ENCODE peak calls at places on chromosomes 12 and 14, in seven cellular contexts. S, M, O, N, P, F and T are unnamed samples. For H3K4me1, the result is how much of the 10 kb centered on the place peaks cover.

GRCh38 chr14:105881021-105881930 is 354.9 kb downstream of the TMEM121 start:
- DNase-seq in O (no peak), M (peak), F (peak), N (no peak), P (peak), S (peak), T (peak)

GRCh38 chr12:65825573-65826512 is 1.6 kb downstream of the HMGA2 start:
- DNase-seq in N (no peak), S (no peak), P (peak), O (no peak), F (peak), M (peak), T (peak)

GRCh38 chr12:6822461-6823135 is 977 bp downstream of the GPR162 start:
- DNase-seq in O (no peak), N (no peak), P (no peak), F (no peak), M (no peak), S (no peak), T (no peak)

GRCh38 chr14:104280085-104280901 is 141.9 kb downstream of the KIF26A start:
- DNase-seq in S (no peak), M (peak), F (no peak), P (peak), O (no peak), N (no peak), T (peak)

GRCh38 chr12:5078423-5078822 is 34.7 kb downstream of the KCNA5 start:
- DNase-seq in N (no peak), F (peak), M (peak), O (no peak), P (peak), S (peak), T (no peak)

GRCh38 chr12:125276567-125276966 is 211.3 kb downstream of the AACS start:
- DNase-seq in M (no peak), N (no peak), P (no peak), S (no peak), O (no peak), F (no peak), T (no peak)

GRCh38 chr14:49892301-49892635 is 614 bp upstream of the ARF6 start:
- DNase-seq in M (no peak), N (no peak), O (no peak), P (peak), F (no peak), S (peak), T (no peak)

GRCh38 chr14:50669441-50669986 is 1.4 kb upstream of the SAV1 start:
- DNase-seq in S (no peak), F (no peak), P (no peak), N (no peak), M (no peak), O (no peak), T (no peak)

GRCh38 chr14:89533761-89534160 is 116.7 kb upstream of the FOXN3 start:
- DNase-seq in P (no peak), S (no peak), N (no peak), M (no peak), F (no peak), O (no peak), T (no peak)

GRCh38 chr14:102795060-102795925 is 18.0 kb downstream of the TRAF3 start:
- DNase-seq in P (peak), M (no peak), N (no peak), O (peak), S (peak), F (no peak), T (peak)

GRCh38 chr14:59126714-59127436 is 61.6 kb upstream of the DAAM1 start:
- DNase-seq in P (peak), O (no peak), N (peak), S (no peak), F (no peak), M (no peak), T (no peak)

GRCh38 chr12:85664429-85664828 is 171.8 kb downstream of the RASSF9 start:
- DNase-seq in M (no peak), N (no peak), S (no peak), O (no peak), F (no peak), P (no peak), T (no peak)

GRCh38 chr12:79156846-79157463 is 292.4 kb downstream of the SYT1 start:
- DNase-seq in P (no peak), O (no peak), M (no peak), N (no peak), S (no peak), F (no peak), T (no peak)

GRCh38 chr14:68977741-68978549 is 1.2 kb downstream of the ACTN1 start:
- DNase-seq in M (peak), S (peak), P (peak), F (peak), N (no peak), O (no peak), T (peak)

GRCh38 chr14:79051009-79051710 is 881.0 kb downstream of the NRXN3 start:
- DNase-seq in S (no peak), N (no peak), O (no peak), M (no peak), F (no peak), P (no peak), T (no peak)

GRCh38 chr12:4119157-4119761 is 154.3 kb upstream of the CCND2 start:
- DNase-seq in F (no peak), O (no peak), P (no peak), N (no peak), S (no peak), M (no peak), T (no peak)

GRCh38 chr14:92173668-92174067 is 51.9 kb downstream of the CPSF2 start:
- DNase-seq in P (no peak), M (no peak), N (peak), O (no peak), F (no peak), S (no peak), T (no peak)

GRCh38 chr12:88726806-88727722 is 146.8 kb upstream of the KITLG start:
- DNase-seq in S (no peak), P (no peak), M (no peak), N (no peak), O (no peak), F (no peak), T (no peak)

GRCh38 chr12:69660164-69660863 is 38.8 kb downstream of the BEST3 start:
- DNase-seq in M (no peak), O (no peak), S (no peak), N (no peak), F (no peak), P (no peak), T (no peak)

GRCh38 chr14:94543450-94544123 is 17.7 kb upstream of the SERPINA4 start:
- DNase-seq in S (no peak), P (peak), N (no peak), M (no peak), O (no peak), F (no peak), T (no peak)

GRCh38 chr12:126389215-126389841 is 1324.1 kb downstream of the AACS start:
- DNase-seq in P (no peak), F (no peak), M (no peak), O (no peak), N (no peak), S (no peak), T (no peak)

GRCh38 chr12:111424189-111424792 is 18.6 kb downstream of the SH2B3 start:
- DNase-seq in M (no peak), P (no peak), S (no peak), F (no peak), O (no peak), N (no peak), T (no peak)

GRCh38 chr14:65287264-65288131 is 125.0 kb upstream of the FUT8 start:
- DNase-seq in M (no peak), O (no peak), P (no peak), F (no peak), S (no peak), N (no peak), T (no peak)

GRCh38 chr12:123363743-123364531 is 710 bp downstream of the SBNO1 start:
- DNase-seq in F (peak), S (no peak), M (peak), O (no peak), N (no peak), P (peak), T (peak)

GRCh38 chr12:132276720-132277373 is 52.5 kb downstream of the GALNT9 start:
- DNase-seq in F (no peak), O (no peak), P (no peak), N (no peak), S (no peak), M (no peak), T (no peak)

GRCh38 chr12:6470375-6471163 is at the start of gene VAMP1:
- DNase-seq in M (peak), S (peak), O (peak), N (peak), P (peak), F (peak), T (peak)

GRCh38 chr14:100155881-100156645 is 3.4 kb downstream of the DEGS2 start:
- DNase-seq in N (no peak), S (no peak), F (no peak), M (no peak), P (peak), O (no peak), T (no peak)

GRCh38 chr12:117073611-117074010 is 25.6 kb downstream of the TESC start:
- DNase-seq in S (no peak), N (no peak), O (no peak), F (peak), P (no peak), M (peak), T (no peak)

GRCh38 chr12:65634626-65635331 is 189.5 kb upstream of the HMGA2 start:
- DNase-seq in O (no peak), N (no peak), P (no peak), S (no peak), F (no peak), M (no peak), T (no peak)

GRCh38 chr14:34843011-34843554 is 32.1 kb downstream of the BAZ1A start:
- DNase-seq in N (no peak), F (no peak), S (no peak), O (no peak), P (no peak), M (no peak), T (no peak)

GRCh38 chr12:92297932-92298681 is 152.5 kb upstream of the BTG1 start:
- DNase-seq in N (no peak), M (no peak), S (peak), O (no peak), P (no peak), F (no peak), T (no peak)

GRCh38 chr14:95296595-95297365 is 22.9 kb downstream of the CLMN start:
- DNase-seq in N (no peak), O (no peak), P (no peak), F (no peak), M (no peak), S (no peak), T (no peak)

GRCh38 chr12:38813930-38814329 is 91.5 kb downstream of the CPNE8 start:
- DNase-seq in M (no peak), P (no peak), F (no peak), N (no peak), S (no peak), O (no peak), T (no peak)

GRCh38 chr12:80282761-80283160 is 161.3 kb upstream of the PTPRQ start:
- DNase-seq in O (no peak), P (no peak), M (no peak), F (no peak), N (no peak), S (no peak), T (no peak)

GRCh38 chr12:71440393-71441349 is 1.1 kb downstream of the LGR5 start:
- DNase-seq in O (no peak), S (no peak), P (no peak), M (peak), F (no peak), N (no peak), T (no peak)

GRCh38 chr12:113196996-113197395 is 11.5 kb downstream of the RITA1 start:
- DNase-seq in F (peak), N (no peak), O (no peak), S (peak), P (peak), M (peak), T (no peak)

GRCh38 chr12:53219956-53220856 is 11.8 kb downstream of the RARG start:
- DNase-seq in M (peak), S (peak), O (peak), P (peak), N (no peak), F (peak), T (peak)

DNA sequence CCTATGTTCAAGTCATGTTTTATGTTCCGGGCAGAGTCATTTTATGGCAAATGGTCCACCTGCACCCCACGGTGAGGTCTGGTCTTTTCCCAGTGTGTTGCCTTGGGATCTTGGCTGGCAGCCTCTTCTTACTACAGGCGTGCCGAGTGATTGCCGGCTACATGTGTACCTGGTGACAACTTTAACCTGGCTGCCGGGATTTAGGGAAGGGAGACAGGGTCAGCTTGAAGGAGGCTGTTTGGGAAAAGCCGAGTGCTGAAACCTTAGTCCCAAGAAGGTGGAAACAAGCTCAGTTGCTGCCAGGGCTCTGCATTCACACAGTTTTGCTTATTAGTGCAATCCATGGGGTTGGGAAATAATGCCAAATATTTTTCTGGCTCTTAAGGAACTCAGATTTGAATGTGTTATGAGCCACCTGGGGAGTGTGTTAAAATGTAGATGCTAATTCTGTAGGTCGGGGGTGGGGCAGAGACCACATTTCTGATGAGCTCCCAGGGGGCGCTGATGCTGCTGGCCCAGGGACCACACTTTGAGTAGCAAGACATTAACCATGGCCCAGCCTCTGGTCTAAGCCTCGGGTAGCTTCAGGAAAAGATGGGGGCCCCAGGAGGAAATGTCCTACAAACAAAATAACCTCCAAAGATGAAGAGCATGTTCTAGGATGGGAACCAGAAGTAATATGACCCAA is 179.6 kb downstream of the TBX5 start:
- DNase-seq in F (no peak), S (no peak), O (no peak), P (no peak), N (peak), M (no peak), T (no peak)
- H3K4me1 ChIP-seq in F (under half), S (under half), O (under half), P (under half), N (under half), M (under half), T (under half)

DNA sequence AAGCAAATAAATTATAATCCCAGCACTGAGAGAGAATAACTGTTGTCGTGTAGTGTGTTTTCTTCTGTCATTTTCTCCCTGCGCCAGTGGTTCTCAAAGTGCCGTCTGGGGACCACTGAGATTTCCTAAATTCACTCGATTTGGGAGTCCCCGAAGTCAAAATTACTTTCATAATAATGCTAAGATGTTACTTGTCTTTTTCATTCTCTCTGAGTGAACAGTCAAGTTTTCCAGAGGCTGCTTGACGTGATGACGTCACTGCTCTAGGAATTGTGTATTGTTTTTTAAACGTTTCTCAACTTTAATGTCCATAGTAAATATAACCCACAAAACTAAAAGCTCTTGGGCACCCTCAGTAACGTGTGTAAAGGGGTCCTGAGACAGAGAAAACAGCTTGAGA is 796 bp upstream of the POP5 start:
- DNase-seq in M (no peak), N (no peak), S (no peak), P (no peak), O (no peak), F (no peak), T (no peak)
- H3K4me3 ChIP-seq in M (peak), N (peak), S (peak), P (no peak), O (peak), F (peak), T (peak)

DNA sequence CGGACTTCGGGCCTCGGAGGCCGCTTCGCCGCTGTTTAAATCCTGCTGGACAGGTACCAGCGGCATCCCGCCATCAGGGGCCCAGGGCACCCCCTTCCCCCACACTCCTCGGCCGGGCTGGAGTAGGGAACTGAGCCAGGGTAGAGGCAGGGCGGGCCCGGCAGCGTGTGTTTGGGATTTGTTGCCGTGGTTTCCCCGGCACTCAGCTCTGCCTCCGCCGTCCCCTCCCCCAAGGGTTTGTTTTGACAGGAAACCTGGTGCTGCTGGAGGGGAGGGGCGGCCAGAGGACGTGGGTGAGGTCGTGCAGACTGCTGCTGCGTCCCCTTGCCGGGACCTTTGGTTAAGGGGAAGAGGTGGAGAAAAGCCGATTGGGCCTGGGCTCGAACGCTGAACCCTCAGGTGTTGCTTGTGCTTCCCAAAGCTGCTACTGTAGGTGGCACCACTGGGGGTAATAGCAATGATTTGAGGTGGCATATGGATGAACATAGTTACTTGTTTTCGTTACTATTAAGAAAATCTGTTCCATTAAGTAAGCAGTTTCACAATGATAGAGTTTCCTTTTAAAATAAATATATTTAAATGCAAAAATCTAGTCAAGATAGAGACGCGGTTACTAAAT is 778 bp downstream of the TCP11L2 start:
- DNase-seq in O (peak), F (peak), P (peak), M (peak), S (peak), N (peak), T (peak)
- H3K4me1 ChIP-seq in O (under half), F (under half), P (under half), M (under half), S (under half), N (under half), T (half or more)

GRCh38 chr12:120199025-120199424 is 1.9 kb downstream of the RPLP0 start:
- DNase-seq in F (no peak), S (no peak), M (no peak), N (no peak), P (no peak), O (no peak), T (no peak)
- H3K4me3 ChIP-seq in F (peak), S (peak), M (no peak), N (peak), P (no peak), O (peak), T (peak)

GRCh38 chr14:61532818-61533217 is 162.5 kb upstream of the HIF1A start:
- DNase-seq in S (no peak), P (no peak), F (no peak), N (no peak), M (no peak), O (no peak), T (no peak)
- H3K4me1 ChIP-seq in S (under half), P (half or more), F (half or more), N (under half), M (under half), O (under half), T (under half)